ENCODE peak calls at places on chromosome 20, in five cellular contexts. X, M, K, G and C are unnamed samples.
A peak's percentile ranks its signal among the peaks of the same experiment; 100 is the strongest.

GRCh38 chr20:53930651-53931504 is 139.5 kb downstream of the BCAS1 start:
- DNase-seq in X (no peak), M (peak; percentile 34), K (no peak), G (no peak), C (no peak)

GRCh38 chr20:49043000-49043399 is 3.1 kb upstream of the CSE1L start:
- DNase-seq in X (no peak), M (no peak), K (no peak), G (no peak), C (no peak)

GRCh38 chr20:47665221-47665991 is 119.9 kb downstream of the SULF2 start:
- DNase-seq in X (no peak), M (no peak), K (no peak), G (no peak), C (no peak)

GRCh38 chr20:24983896-24984295 is 8.7 kb downstream of the APMAP start:
- DNase-seq in X (no peak), M (no peak), K (no peak), G (no peak), C (no peak)

GRCh38 chr20:31652917-31653385 is 15.2 kb downstream of the COX4I2 start:
- DNase-seq in X (no peak), M (peak; percentile 43), K (no peak), G (no peak), C (no peak)

GRCh38 chr20:46903256-46903655 is 8.6 kb downstream of the EYA2 start:
- DNase-seq in X (no peak), M (no peak), K (no peak), G (peak; percentile 54), C (no peak)

GRCh38 chr20:48776306-48776705 is 51.5 kb downstream of the PREX1 start:
- DNase-seq in X (no peak), M (peak; percentile 43), K (no peak), G (no peak), C (peak; percentile 84)

GRCh38 chr20:32040142-32040953 is 11.7 kb upstream of the HCK start:
- DNase-seq in X (no peak), M (no peak), K (no peak), G (no peak), C (no peak)

GRCh38 chr20:38973546-38974120 is 11.5 kb downstream of the DHX35 start:
- DNase-seq in X (no peak), M (peak; percentile 77), K (no peak), G (no peak), C (peak; percentile 21)

GRCh38 chr20:33437141-33437911 is 6.2 kb downstream of the SNTA1 start:
- DNase-seq in X (no peak), M (peak; percentile 44), K (no peak), G (no peak), C (peak; percentile 69)

GRCh38 chr20:21106171-21106694 is at the start of gene LINC00237:
- DNase-seq in X (peak; percentile 43), M (no peak), K (peak; percentile 31), G (peak; percentile 46), C (no peak)

GRCh38 chr20:39756828-39757227 is 794.7 kb downstream of the DHX35 start:
- DNase-seq in X (no peak), M (no peak), K (no peak), G (no peak), C (no peak)

GRCh38 chr20:49496526-49497216 is 14.2 kb upstream of the KCNB1 start:
- DNase-seq in X (no peak), M (no peak), K (no peak), G (no peak), C (no peak)

GRCh38 chr20:37888641-37889040 is 14.3 kb upstream of the VSTM2L start:
- DNase-seq in X (no peak), M (no peak), K (no peak), G (no peak), C (no peak)

GRCh38 chr20:32680544-32681174 is 6.9 kb upstream of the C20orf203 start:
- DNase-seq in X (peak; percentile 52), M (no peak), K (peak; percentile 65), G (no peak), C (no peak)

GRCh38 chr20:9154464-9155024 is 85.7 kb downstream of the PLCB4 start:
- DNase-seq in X (no peak), M (no peak), K (no peak), G (no peak), C (no peak)

GRCh38 chr20:45032781-45033180 is 66.5 kb downstream of the STK4 start:
- DNase-seq in X (no peak), M (no peak), K (no peak), G (no peak), C (no peak)

GRCh38 chr20:1667510-1668085 is 10.0 kb upstream of the SIRPG start:
- DNase-seq in X (no peak), M (no peak), K (no peak), G (no peak), C (no peak)

GRCh38 chr20:4956200-4956810 is 45.0 kb downstream of the SLC23A2 start:
- DNase-seq in X (peak; percentile 81), M (peak; percentile 75), K (peak; percentile 62), G (peak; percentile 74), C (no peak)

GRCh38 chr20:34522969-34523871 is 7.0 kb downstream of the DYNLRB1 start:
- DNase-seq in X (peak; percentile 89), M (peak; percentile 81), K (peak; percentile 89), G (peak; percentile 69), C (peak; percentile 75)

GRCh38 chr20:33915726-33916331 is 77.9 kb upstream of the RALY start:
- DNase-seq in X (peak; percentile 65), M (no peak), K (peak; percentile 51), G (peak; percentile 33), C (no peak)

GRCh38 chr20:58020656-58021454 is 207.6 kb downstream of the ANKRD60 start:
- DNase-seq in X (no peak), M (no peak), K (no peak), G (no peak), C (no peak)

DNA sequence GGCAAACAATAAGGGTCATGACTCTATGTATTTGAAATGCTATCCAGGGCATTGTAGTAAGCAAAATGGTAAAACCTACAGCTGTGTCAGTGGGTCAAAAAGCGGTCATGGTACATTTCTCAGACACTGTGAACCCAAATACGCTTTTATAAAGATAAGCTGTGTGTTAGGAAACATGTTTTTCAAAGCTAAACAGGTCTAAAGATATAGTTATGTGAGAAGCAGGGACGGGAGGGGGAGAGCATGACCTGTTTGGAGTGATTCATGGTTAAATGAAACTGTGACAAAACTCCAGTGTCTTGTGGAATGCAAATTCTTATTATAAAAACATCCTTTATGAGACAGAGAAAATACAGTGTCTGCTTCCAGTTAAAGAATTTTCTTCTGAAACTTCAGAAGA is 205.4 kb upstream of the BMP2 start:
- DNase-seq in X (no peak), M (peak; percentile 88), K (no peak), G (no peak), C (peak; percentile 99)
- H3K27ac ChIP-seq in X (no peak overlapping the region), M (no peak overlapping the region), K (no peak overlapping the region), G (no peak overlapping the region), C (peak overlapping the region; percentile 97)

DNA sequence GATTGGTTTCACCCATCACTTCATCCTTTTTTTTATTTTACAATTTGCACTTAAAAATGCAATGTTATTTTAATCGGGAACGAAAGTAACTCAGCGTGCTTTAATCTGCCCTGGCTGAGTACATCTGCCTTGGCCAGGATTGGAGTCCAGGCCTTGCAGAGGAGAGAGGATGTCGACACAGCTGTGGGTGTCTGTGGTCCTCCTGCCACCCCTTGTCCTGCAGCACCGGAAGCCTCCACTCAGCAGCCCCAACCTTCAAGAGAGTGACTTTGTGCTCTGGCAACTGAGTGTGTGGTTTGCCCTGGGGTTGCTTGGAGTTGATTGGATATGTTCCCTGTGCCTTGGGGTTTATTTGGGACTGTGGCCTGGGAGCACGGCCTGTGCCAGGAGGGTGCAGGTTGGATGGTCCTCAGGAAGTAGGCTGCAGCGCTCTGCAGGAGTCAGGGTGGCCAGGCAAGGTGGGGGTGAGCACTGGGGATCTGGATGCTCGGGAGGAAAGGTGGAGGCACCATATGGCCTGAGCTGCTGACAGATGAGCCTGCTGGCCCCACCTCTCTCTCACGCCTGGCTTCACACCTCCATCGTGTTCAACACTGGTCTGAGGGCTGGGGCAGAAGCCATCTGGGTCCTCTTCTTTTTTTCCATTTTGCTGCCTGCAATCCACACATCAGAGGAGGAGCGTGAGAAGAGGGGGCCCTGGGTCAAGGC is 4.3 kb downstream of the MYT1 start:
- DNase-seq in X (no peak), M (no peak), K (no peak), G (no peak), C (no peak)
- H3K27me3 ChIP-seq in X (peaks cover 7% of the 10 kb centered on the region), M (peaks cover 59% of the 10 kb centered on the region), K (no peaks in the 10 kb centered on the region), G (peaks cover 32% of the 10 kb centered on the region), C (peaks cover 2% of the 10 kb centered on the region)

DNA sequence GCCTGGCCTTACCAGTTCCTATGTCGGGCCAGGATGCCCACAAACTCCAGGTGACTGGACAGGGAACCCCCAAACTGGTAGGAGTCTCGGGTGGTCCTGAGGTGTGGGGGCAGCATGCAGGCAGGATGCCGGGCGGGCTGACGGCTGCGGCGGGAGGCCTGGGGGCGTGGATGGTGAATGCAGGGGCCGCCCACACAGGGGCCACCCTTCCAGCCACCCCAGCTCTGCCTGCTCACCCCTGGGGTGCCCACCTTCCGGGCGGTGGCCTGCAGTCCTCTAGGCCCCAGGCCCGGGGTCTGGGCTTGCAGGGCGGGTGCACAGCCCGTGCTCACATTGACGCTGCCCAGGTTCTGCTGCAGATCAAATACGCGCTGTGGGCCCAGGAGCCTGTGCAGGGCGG is 8.4 kb downstream of the ADRM1 start:
- DNase-seq in X (no peak), M (no peak), K (no peak), G (no peak), C (no peak)
- H3K36me3 ChIP-seq in X (peaks cover 25% of the 10 kb centered on the region), M (peaks cover 63% of the 10 kb centered on the region), K (peaks cover 24% of the 10 kb centered on the region), G (no peaks in the 10 kb centered on the region), C (peaks cover 92% of the 10 kb centered on the region)

GRCh38 chr20:59031326-59032022 is 661 bp downstream of the ATP5F1E start:
- DNase-seq in X (peak; percentile 25), M (no peak), K (no peak), G (no peak), C (no peak)
- H3K27ac ChIP-seq in X (no peak overlapping the region), M (peak overlapping the region; percentile 94), K (no peak overlapping the region), G (no peak overlapping the region), C (peak overlapping the region; percentile 69)

DNA sequence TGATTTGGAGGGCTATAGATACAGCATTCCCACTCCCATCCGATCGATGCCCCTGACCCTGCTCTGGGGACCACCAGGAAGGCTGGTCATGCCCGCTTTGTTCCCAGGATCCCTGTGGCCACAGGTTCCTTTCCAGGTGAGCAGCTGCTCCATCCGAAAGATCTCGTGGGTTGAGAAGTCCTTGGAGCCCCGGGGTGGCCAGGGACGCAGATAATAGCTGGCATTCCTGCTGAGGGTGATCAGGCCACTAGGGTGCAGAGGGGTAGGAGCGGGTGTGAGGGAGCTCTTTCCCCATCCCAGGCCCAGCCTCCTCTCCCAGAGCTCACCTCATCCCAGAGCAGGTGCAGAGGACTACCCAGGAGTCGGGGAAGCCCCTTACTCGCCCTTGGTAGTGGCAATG is 7.4 kb downstream of the ADAM33 start:
- DNase-seq in X (no peak), M (no peak), K (no peak), G (no peak), C (no peak)
- H3K27me3 ChIP-seq in X (peaks cover 45% of the 10 kb centered on the region), M (peaks cover 56% of the 10 kb centered on the region), K (peaks cover 2% of the 10 kb centered on the region), G (peaks cover 33% of the 10 kb centered on the region), C (peaks cover 3% of the 10 kb centered on the region)

GRCh38 chr20:17066955-17067354 is 159.9 kb upstream of the PCSK2 start:
- DNase-seq in X (peak; percentile 32), M (peak; percentile 4), K (peak; percentile 87), G (no peak), C (no peak)
- H3K36me3 ChIP-seq in X (no peaks in the 10 kb centered on the region), M (no peaks in the 10 kb centered on the region), K (no peaks in the 10 kb centered on the region), G (no peaks in the 10 kb centered on the region), C (no peaks in the 10 kb centered on the region)